ENCODE peak calls at places on chromosomes 16 and 17, in four cellular contexts. One of them, this sample, is unnamed.

GRCh38 chr17:16945141-16945493 is 26.8 kb downstream of the TNFRSF13B start:
- DNase-seq in NT2/D1: no peak
- DNase-seq in Right ventricle myocardium superior: no peak
- DNase-seq in heart right ventricle: no peak
- DNase-seq in this sample: no peak

GRCh38 chr17:79844869-79845600 is 5.8 kb upstream of the CBX4 start:
- DNase-seq in heart right ventricle: peak; percentile 46
- DNase-seq in Right ventricle myocardium superior: peak; percentile 71
- DNase-seq in NT2/D1: no peak
- DNase-seq in this sample: no peak

GRCh38 chr17:65457635-65458257 is 103.7 kb downstream of the AXIN2 start:
- DNase-seq in NT2/D1: no peak
- DNase-seq in heart right ventricle: no peak
- DNase-seq in Right ventricle myocardium superior: no peak
- DNase-seq in this sample: no peak

GRCh38 chr16:85265161-85265784 is 153.0 kb upstream of the CIBAR2 start:
- DNase-seq in NT2/D1: no peak
- DNase-seq in heart right ventricle: no peak
- DNase-seq in Right ventricle myocardium superior: no peak
- DNase-seq in this sample: no peak

GRCh38 chr16:57764341-57765159 is 29.0 kb downstream of the KATNB1 start:
- DNase-seq in NT2/D1: peak; percentile 57
- DNase-seq in Right ventricle myocardium superior: no peak
- DNase-seq in heart right ventricle: no peak
- DNase-seq in this sample: peak; percentile 3

GRCh38 chr16:86846136-86846535 is 267.8 kb downstream of the FOXL1 start:
- DNase-seq in Right ventricle myocardium superior: no peak
- DNase-seq in heart right ventricle: no peak
- DNase-seq in NT2/D1: no peak
- DNase-seq in this sample: no peak

GRCh38 chr17:14092808-14093207 is 23.5 kb downstream of the COX10 start:
- DNase-seq in NT2/D1: no peak
- DNase-seq in Right ventricle myocardium superior: no peak
- DNase-seq in heart right ventricle: no peak
- DNase-seq in this sample: no peak

GRCh38 chr17:75456417-75457046 is at the start of gene TMEM94:
- DNase-seq in heart right ventricle: peak; percentile 97
- DNase-seq in NT2/D1: peak; percentile 93
- DNase-seq in Right ventricle myocardium superior: peak; percentile 96
- DNase-seq in this sample: peak; percentile 92

GRCh38 chr16:27721548-27722265 is 171.8 kb downstream of the KATNIP start:
- DNase-seq in Right ventricle myocardium superior: peak; percentile 85
- DNase-seq in NT2/D1: no peak
- DNase-seq in heart right ventricle: peak; percentile 69
- DNase-seq in this sample: no peak

This sample was measured in GM12878.